ENCODE peak calls at places on chromosomes 13 and 19, in ten cellular contexts. Y is effector memory CD8-positive, alpha-beta T cell; M is HTR-8/SVneo; Z is stimulated activated CD4-positive, alpha-beta T cell treated with anti-CD3 and anti-CD28 coated beads, Interleukin-4, amount 100 ng/mL, for 48 hours; H is posterior cingulate gyrus; D is right atrium auricular region; B is ecto neural progenitor cell; N is hepatic stellate cell; I is thyroid gland; A is fibroblast of lung. O is an unnamed sample.

GRCh38 chr19:13033819-13034611 is 38.7 kb downstream of the NFIX start:
- DNase-seq in Y (peak), M (peak), Z (peak), H (peak), D (peak), B (no peak), N (peak), I (peak), A (peak), O (no peak)

GRCh38 chr19:31518216-31518615 is 169.0 kb upstream of the TSHZ3 start:
- DNase-seq in Y (no peak), M (no peak), Z (no peak), H (no peak), D (peak), B (peak), N (no peak), I (no peak), A (no peak), O (no peak)

GRCh38 chr19:55352040-55352439 is 2.5 kb downstream of the COX6B2 start:
- DNase-seq in Y (no peak), M (no peak), Z (no peak), H (no peak), D (no peak), B (no peak), N (no peak), I (no peak), A (no peak), O (no peak)

GRCh38 chr19:46229442-46229841 is at the start of gene IGFL1:
- DNase-seq in Y (no peak), M (no peak), Z (no peak), H (no peak), D (no peak), B (no peak), N (no peak), I (no peak), A (no peak), O (no peak)

GRCh38 chr19:41528106-41528505 is 47.9 kb upstream of the CEACAM21 start:
- DNase-seq in Y (no peak), M (no peak), Z (no peak), H (no peak), D (no peak), B (no peak), N (no peak), I (no peak), A (no peak), O (no peak)

GRCh38 chr13:100543872-100544602 is 44.6 kb downstream of the GGACT start:
- DNase-seq in Y (no peak), M (no peak), Z (no peak), H (no peak), D (no peak), B (no peak), N (no peak), I (no peak), A (no peak), O (no peak)

GRCh38 chr19:15144046-15144646 is 36.9 kb downstream of the SYDE1 start:
- DNase-seq in Y (no peak), M (no peak), Z (no peak), H (no peak), D (no peak), B (no peak), N (no peak), I (no peak), A (peak), O (no peak)

GRCh38 chr13:30453727-30454126 is 12.0 kb downstream of the HMGB1 start:
- DNase-seq in Y (no peak), M (no peak), Z (no peak), H (no peak), D (no peak), B (no peak), N (no peak), I (no peak), A (no peak), O (no peak)

GRCh38 chr19:51735759-51736449 is 12.1 kb upstream of the HAS1 start:
- DNase-seq in Y (no peak), M (peak), Z (no peak), H (no peak), D (peak), B (no peak), N (no peak), I (no peak), A (peak), O (no peak)